ENCODE peak calls at places on chromosomes 12 and 14, in five cellular contexts. N, I, U, Q and A are unnamed samples.

GRCh38 chr14:39102265-39102968 is 618 bp downstream of the SEC23A start:
- DNase-seq in N (no peak), U (peak; percentile 71), Q (no peak), I (peak; percentile 68), A (peak; percentile 52)

GRCh38 chr12:132171968-132172521 is 27.8 kb downstream of the NOC4L start:
- DNase-seq in U (no peak), N (no peak), Q (no peak), I (no peak), A (no peak)

GRCh38 chr14:29144598-29144997 is 378.0 kb downstream of the FOXG1 start:
- DNase-seq in Q (no peak), U (no peak), I (peak; percentile 99), N (no peak), A (peak; percentile 87)

GRCh38 chr14:42002139-42002538 is 395.5 kb downstream of the LRFN5 start:
- DNase-seq in Q (no peak), N (no peak), U (no peak), I (peak; percentile 7), A (no peak)

GRCh38 chr12:94219622-94220302 is 71.4 kb downstream of the PLXNC1 start:
- DNase-seq in N (no peak), Q (no peak), I (no peak), U (no peak), A (no peak)

GRCh38 chr12:131920902-131921840 is 7.9 kb upstream of the PUS1 start:
- DNase-seq in N (no peak), I (no peak), Q (no peak), U (no peak), A (no peak)

GRCh38 chr12:30996255-30996654 is 69.7 kb downstream of the TSPAN11 start:
- DNase-seq in I (peak; percentile 86), N (no peak), U (no peak), Q (peak; percentile 48), A (peak; percentile 60)

GRCh38 chr12:116027551-116027821 is 250.0 kb downstream of the MED13L start:
- DNase-seq in U (no peak), Q (no peak), N (no peak), I (no peak), A (no peak)

GRCh38 chr14:34224221-34224620 is 237.8 kb downstream of the SPTSSA start:
- DNase-seq in Q (no peak), U (no peak), N (no peak), I (no peak), A (no peak)

GRCh38 chr14:95741051-95741490 is 27.1 kb upstream of the TCL1A start:
- DNase-seq in U (no peak), I (no peak), N (no peak), Q (no peak), A (no peak)

GRCh38 chr12:12819752-12820311 is 6.7 kb downstream of the DDX47 start:
- DNase-seq in N (peak; percentile 19), U (peak; percentile 83), Q (peak; percentile 92), I (peak; percentile 67), A (peak; percentile 92)

GRCh38 chr12:121649819-121650353 is 19.6 kb downstream of the MORN3 start:
- DNase-seq in Q (no peak), I (no peak), N (no peak), U (no peak), A (no peak)

GRCh38 chr12:130043685-130044421 is 118.4 kb upstream of the FZD10 start:
- DNase-seq in Q (no peak), N (no peak), U (no peak), I (no peak), A (no peak)

GRCh38 chr14:51360592-51360991 is 120.5 kb downstream of the TMX1 start:
- DNase-seq in U (no peak), I (no peak), N (no peak), Q (no peak), A (no peak)

GRCh38 chr14:98404811-98405210 is 867.2 kb downstream of the BCL11B start:
- DNase-seq in Q (no peak), I (no peak), U (no peak), N (no peak), A (no peak)

GRCh38 chr12:10310926-10311705 is 3.4 kb downstream of the KLRD1 start:
- DNase-seq in N (no peak), U (no peak), I (peak; percentile 2), Q (no peak), A (peak; percentile 83)

GRCh38 chr12:25502071-25502555 is 51.0 kb downstream of the LMNTD1 start:
- DNase-seq in I (no peak), N (no peak), U (no peak), Q (no peak), A (no peak)

GRCh38 chr12:28640519-28640918 is 450.3 kb downstream of the CCDC91 start:
- DNase-seq in I (no peak), Q (no peak), U (no peak), N (no peak), A (no peak)

GRCh38 chr12:126354633-126355032 is 1289.4 kb downstream of the AACS start:
- DNase-seq in I (no peak), Q (no peak), N (no peak), U (no peak), A (no peak)

GRCh38 chr12:110340706-110341105 is 59.7 kb downstream of the ATP2A2 start:
- DNase-seq in N (no peak), Q (no peak), U (no peak), I (no peak), A (peak; percentile 23)

GRCh38 chr12:131210506-131211278 is 257.0 kb downstream of the ADGRD1 start:
- DNase-seq in N (no peak), I (no peak), Q (no peak), U (no peak), A (no peak)

GRCh38 chr14:96585672-96586013 is 83.5 kb downstream of the PAPOLA start:
- DNase-seq in U (no peak), Q (no peak), N (no peak), I (no peak), A (no peak)

GRCh38 chr14:37262649-37263048 is 64.9 kb downstream of the MIPOL1 start:
- DNase-seq in I (no peak), Q (no peak), U (no peak), N (no peak), A (no peak)

GRCh38 chr12:79935624-79936040 is 735 bp upstream of the PPP1R12A start:
- DNase-seq in N (no peak), U (no peak), I (peak; percentile 57), Q (peak; percentile 37), A (no peak)

GRCh38 chr12:89183985-89184435 is 168.3 kb downstream of the DUSP6 start:
- DNase-seq in Q (no peak), I (peak; percentile 96), U (peak; percentile 45), N (peak; percentile 6), A (peak; percentile 95)

GRCh38 chr12:47837190-47838171 is 17.8 kb upstream of the HDAC7 start:
- DNase-seq in N (peak; percentile 61), I (peak; percentile 75), Q (no peak), U (peak; percentile 82), A (peak; percentile 84)

GRCh38 chr12:20482680-20483079 is 114.3 kb downstream of the PDE3A start:
- DNase-seq in U (no peak), I (peak; percentile 28), Q (no peak), N (no peak), A (no peak)

GRCh38 chr14:105641075-105641937 is 114.9 kb downstream of the TMEM121 start:
- DNase-seq in N (no peak), Q (no peak), U (no peak), I (no peak), A (no peak)

GRCh38 chr14:42541535-42542001 is 934.9 kb downstream of the LRFN5 start:
- DNase-seq in U (no peak), I (peak; percentile 95), Q (no peak), N (no peak), A (peak; percentile 21)

GRCh38 chr12:108595711-108596647 is 1.9 kb downstream of the TMEM119 start:
- DNase-seq in Q (no peak), U (no peak), I (no peak), N (no peak), A (no peak)

GRCh38 chr12:132501189-132501940 is 11.4 kb downstream of the FBRSL1 start:
- DNase-seq in I (no peak), U (no peak), N (no peak), Q (no peak), A (no peak)

GRCh38 chr12:108611884-108612415 is 14.1 kb upstream of the TMEM119 start:
- DNase-seq in U (peak; percentile 52), N (no peak), I (peak; percentile 80), Q (peak; percentile 90), A (peak; percentile 64)

GRCh38 chr14:75736845-75737485 is 75.9 kb downstream of the TTLL5 start:
- DNase-seq in U (no peak), I (no peak), N (no peak), Q (no peak), A (no peak)

DNA sequence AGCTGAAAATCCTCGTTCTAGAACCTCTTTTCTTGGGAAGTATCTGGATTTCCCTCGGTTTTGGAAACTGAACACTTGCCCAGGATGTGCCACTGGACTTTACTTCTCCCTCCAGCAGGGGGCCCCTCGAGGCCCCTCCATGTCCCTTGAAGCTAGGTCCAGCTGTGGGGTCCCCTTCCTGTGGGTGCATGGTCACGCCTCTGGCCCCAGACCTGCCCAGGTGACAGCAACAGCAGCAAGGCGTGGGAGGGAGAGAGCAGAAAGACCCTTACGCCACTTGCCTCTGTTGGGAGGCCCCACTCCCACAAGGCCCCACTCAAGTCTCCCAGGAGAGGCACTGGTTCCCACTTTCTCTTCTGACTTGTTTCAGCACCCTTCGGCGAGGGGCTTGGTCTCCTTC is 3.1 kb downstream of the SLC25A29 start:
- DNase-seq in U (peak; percentile 42), N (no peak), I (no peak), Q (no peak), A (peak; percentile 38)
- TF ChIP-seq CTCF in U (peak; percentile 60), N (peak; percentile 42), I (peak; percentile 50), Q (peak; percentile 68), A (peak; percentile 76)

GRCh38 chr14:73741876-73742519 is 27.8 kb upstream of the PNMA1 start:
- DNase-seq in Q (no peak), U (no peak), N (no peak), I (no peak), A (no peak)
- H3K4me3 ChIP-seq in Q (no peak overlapping the region), U (peak overlapping the region; percentile 19), N (peak overlapping the region; percentile 63), I (peak overlapping the region; percentile 32), A (peak overlapping the region; percentile 11)

DNA sequence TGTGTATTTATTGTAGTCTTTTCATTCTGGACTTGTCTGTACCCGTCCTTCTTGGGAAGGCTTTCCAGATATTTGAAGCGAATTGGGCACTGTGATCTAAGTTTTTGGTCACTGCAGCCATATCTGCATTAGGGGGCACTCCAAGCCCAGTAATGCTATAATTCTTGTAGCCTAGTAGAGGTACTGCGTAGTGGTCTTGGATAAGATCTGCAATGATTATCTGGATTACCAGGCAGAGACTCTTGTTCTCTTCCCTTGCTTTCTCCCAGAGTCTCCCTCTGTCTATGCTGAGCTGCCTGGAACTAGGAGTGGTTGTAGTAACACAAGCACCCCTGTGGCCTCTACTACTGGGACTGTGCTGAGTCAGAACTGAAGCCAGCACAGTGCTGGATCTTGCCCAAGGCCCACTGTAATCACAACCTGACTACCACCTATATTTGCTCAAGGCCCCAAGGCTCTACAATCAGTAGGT is 30.0 kb downstream of the SLC38A2 start:
- DNase-seq in U (peak; percentile 68), N (no peak), Q (no peak), I (peak; percentile 66), A (peak; percentile 57)
- TF ChIP-seq CTCF in U (peak; percentile 61), N (peak; percentile 44), Q (peak; percentile 29), I (peak; percentile 58), A (peak; percentile 39)

DNA sequence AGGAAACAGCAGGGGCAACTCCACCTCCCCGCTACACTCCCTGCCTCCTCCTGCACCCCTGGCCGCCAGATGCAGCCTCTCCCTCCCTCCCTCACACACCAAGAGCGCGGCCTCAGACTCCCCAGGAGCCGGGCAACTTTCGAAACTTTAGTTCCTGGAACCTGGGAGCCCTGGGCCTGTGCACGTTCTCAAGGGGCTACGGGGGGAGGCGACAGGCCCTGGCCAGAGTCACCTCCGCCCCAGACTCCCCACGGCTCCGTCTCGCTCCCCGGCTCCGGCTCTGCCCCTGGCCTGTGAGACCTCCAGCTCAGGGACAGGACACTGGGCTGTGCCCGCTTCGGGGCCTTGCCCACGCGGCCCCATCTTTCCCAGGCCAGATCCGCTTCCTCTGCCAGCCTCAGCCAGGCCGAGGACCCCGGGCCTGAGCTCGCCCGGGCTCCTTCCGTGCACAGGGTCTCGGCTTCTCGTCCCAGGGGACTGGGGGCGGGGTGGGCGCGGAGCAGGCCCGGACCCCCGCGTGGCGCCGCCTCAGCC is 5.5 kb downstream of the AMN start:
- DNase-seq in I (no peak), U (no peak), Q (no peak), N (no peak), A (no peak)
- H3K4me3 ChIP-seq in I (no peak overlapping the region), U (no peak overlapping the region), Q (peak overlapping the region; percentile 28), N (peak overlapping the region; percentile 69), A (peak overlapping the region; percentile 37)